ENCODE peak calls at places on chromosomes 6 and 20, in eight cellular contexts. D, W, C, X, Q, G, R and Y are unnamed samples.

GRCh38 chr20:34495928-34496327 is 20.3 kb upstream of the DYNLRB1 start:
- DNase-seq in X (no peak), R (no peak), W (no peak), D (no peak), Q (no peak), G (no peak), C (no peak), Y (no peak)

GRCh38 chr6:139534472-139535115 is 160.1 kb upstream of the CITED2 start:
- DNase-seq in G (no peak), R (peak), D (no peak), W (no peak), Q (no peak), C (no peak), X (no peak), Y (no peak)

GRCh38 chr6:26258199-26258977 is 106.6 kb upstream of the BTN3A2 start:
- DNase-seq in G (no peak), R (no peak), W (no peak), Q (no peak), C (no peak), X (no peak), D (no peak), Y (no peak)

GRCh38 chr20:46209930-46210671 is 92.0 kb downstream of the CD40 start:
- DNase-seq in D (no peak), G (no peak), W (no peak), C (peak), Q (no peak), R (peak), X (no peak), Y (no peak)

GRCh38 chr20:3000852-3001523 is 42.4 kb upstream of the GNRH2 start:
- DNase-seq in C (no peak), X (no peak), R (no peak), Q (peak), G (no peak), W (no peak), D (no peak), Y (no peak)

GRCh38 chr6:109705258-109705657 is 14.2 kb downstream of the FIG4 start:
- DNase-seq in X (peak), Q (peak), W (peak), R (peak), C (peak), D (peak), G (peak), Y (peak)

GRCh38 chr6:96015321-96015790 is 418 bp upstream of the FUT9 start:
- DNase-seq in D (no peak), W (peak), Q (no peak), G (peak), X (no peak), C (peak), R (peak), Y (no peak)

GRCh38 chr20:2386516-2387179 is 5.9 kb downstream of the TGM6 start:
- DNase-seq in G (no peak), W (no peak), C (peak), Q (no peak), X (no peak), R (no peak), D (no peak), Y (no peak)

GRCh38 chr6:10736721-10737120 is 10.9 kb upstream of the TMEM14B start:
- DNase-seq in Q (no peak), X (no peak), C (no peak), R (no peak), G (no peak), D (no peak), W (no peak), Y (no peak)

GRCh38 chr20:41375846-41376245 is 9.2 kb upstream of the EMILIN3 start:
- DNase-seq in C (no peak), W (no peak), D (no peak), Q (no peak), R (no peak), X (no peak), G (no peak), Y (no peak)

GRCh38 chr6:26657268-26657667 is 2.3 kb downstream of the ZNF322 start:
- DNase-seq in G (no peak), Q (no peak), X (no peak), D (no peak), C (no peak), W (no peak), R (no peak), Y (no peak)

GRCh38 chr6:126698732-126699240 is 358.9 kb downstream of the CENPW start:
- DNase-seq in W (no peak), C (no peak), Q (no peak), D (no peak), X (no peak), G (no peak), R (no peak), Y (no peak)

GRCh38 chr6:2999005-2999620 is 581 bp upstream of the NQO2 start:
- DNase-seq in G (no peak), W (peak), Q (peak), D (no peak), X (no peak), R (no peak), C (no peak), Y (no peak)

GRCh38 chr6:1860756-1861369 is 251.1 kb downstream of the FOXC1 start:
- DNase-seq in R (no peak), X (no peak), D (no peak), W (no peak), Q (no peak), G (no peak), C (no peak), Y (no peak)

GRCh38 chr6:32855467-32856174 is 1.6 kb downstream of the PSMB9 start:
- DNase-seq in Q (no peak), D (no peak), C (no peak), R (no peak), G (no peak), X (no peak), W (no peak), Y (no peak)

GRCh38 chr20:50462093-50462685 is 48.0 kb upstream of the PTPN1 start:
- DNase-seq in R (no peak), X (no peak), Q (no peak), G (no peak), W (no peak), D (no peak), C (no peak), Y (no peak)

GRCh38 chr20:24648481-24648880 is 179.1 kb downstream of the SYNDIG1 start:
- DNase-seq in Q (no peak), C (no peak), X (no peak), D (no peak), R (no peak), G (peak), W (no peak), Y (no peak)

GRCh38 chr6:116624036-116624805 is 7.9 kb downstream of the RSPH4A start:
- DNase-seq in C (no peak), G (no peak), Q (no peak), R (no peak), W (no peak), D (no peak), X (no peak), Y (no peak)

GRCh38 chr20:38392356-38392755 is 42.8 kb downstream of the SNHG17 start:
- DNase-seq in W (no peak), R (no peak), X (no peak), G (no peak), C (no peak), D (no peak), Q (no peak), Y (no peak)

GRCh38 chr20:8132632-8133587 is 844 bp downstream of the PLCB1 start:
- DNase-seq in Q (no peak), X (peak), R (peak), C (peak), G (peak), W (peak), D (peak), Y (peak)

GRCh38 chr20:32702706-32703425 is 29.1 kb upstream of the C20orf203 start:
- DNase-seq in D (no peak), W (no peak), Q (no peak), G (no peak), C (no peak), R (no peak), X (no peak), Y (no peak)

DNA sequence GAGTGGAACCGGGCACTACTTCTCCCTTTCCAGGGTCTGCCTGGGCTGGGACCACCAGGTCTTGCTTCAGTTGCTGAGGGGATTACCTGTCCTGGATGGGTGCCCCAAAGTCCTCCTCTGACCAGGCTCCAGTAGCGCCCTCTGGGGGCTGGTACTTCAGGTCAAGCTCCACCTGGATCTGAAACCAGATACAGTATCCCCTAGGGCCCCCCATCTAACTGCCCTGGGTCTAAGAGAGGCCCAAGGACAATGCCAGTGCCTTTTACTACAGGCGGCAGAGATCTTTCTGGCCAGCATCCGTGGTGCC is 11.2 kb upstream of the SPAG4 start:
- DNase-seq in W (peak), R (no peak), D (no peak), C (peak), X (no peak), G (peak), Q (no peak), Y (no peak)
- TF ChIP-seq CTCF in W (no peak), R (peak), D (no peak), C (peak), X (no peak), G (no peak), Q (peak), Y (no peak)

GRCh38 chr6:89371849-89372505 is 19.5 kb upstream of the UBE2J1 start:
- DNase-seq in R (peak), Q (no peak), X (peak), C (peak), W (peak), G (peak), D (peak), Y (peak)

GRCh38 chr6:89372506-89372901 is 20.0 kb upstream of the UBE2J1 start:
- DNase-seq in W (no peak), D (no peak), C (no peak), R (no peak), Q (no peak), X (no peak), G (no peak), Y (no peak)

GRCh38 chr6:89368107-89368506 is 15.6 kb upstream of the UBE2J1 start:
- DNase-seq in W (peak), C (peak), Q (no peak), R (peak), D (no peak), G (peak), X (peak), Y (peak)

GRCh38 chr6:89364586-89364985 is 12.1 kb upstream of the UBE2J1 start:
- DNase-seq in W (no peak), C (no peak), G (no peak), X (no peak), Q (no peak), R (no peak), D (no peak), Y (no peak)

DNA sequence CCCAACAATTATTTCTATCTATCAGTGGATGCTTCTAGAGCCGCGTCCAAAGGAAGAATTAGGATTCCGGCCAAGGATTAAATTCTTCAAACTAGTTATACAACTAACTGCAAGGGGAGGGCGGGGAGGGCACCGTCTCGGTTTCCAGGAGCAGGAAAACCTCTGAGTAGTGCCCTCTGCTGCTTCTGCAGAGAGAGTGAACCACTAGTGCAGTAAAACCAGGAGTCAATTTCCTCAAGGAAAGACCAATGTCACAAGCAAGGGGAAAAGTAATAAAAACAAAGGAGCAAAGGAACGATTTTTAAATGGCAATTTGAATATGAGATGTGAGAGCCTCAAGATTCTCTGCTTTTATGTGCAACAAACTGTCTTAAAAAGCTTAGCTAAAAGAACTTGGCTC is 16.5 kb upstream of the UBE2J1 start:
- DNase-seq in W (peak), R (peak), D (no peak), G (peak), Q (no peak), X (peak), C (no peak), Y (peak)
- TF ChIP-seq CTCF in W (no peak), R (peak), D (no peak), G (peak), Q (peak), X (peak), C (peak), Y (peak)

GRCh38 chr6:148830614-148831013 is 83.8 kb downstream of the UST start:
- DNase-seq in D (no peak), W (no peak), X (no peak), R (no peak), Q (no peak), G (no peak), C (no peak), Y (no peak)

GRCh38 chr6:148829415-148830101 is 82.7 kb downstream of the UST start:
- DNase-seq in G (no peak), W (no peak), C (no peak), D (no peak), Q (no peak), X (no peak), R (no peak), Y (no peak)

GRCh38 chr6:148828047-148828446 is 81.2 kb downstream of the UST start:
- DNase-seq in X (no peak), W (no peak), C (no peak), D (no peak), G (no peak), R (no peak), Q (no peak), Y (no peak)

GRCh38 chr6:148831064-148831463 is 84.2 kb downstream of the UST start:
- DNase-seq in R (no peak), X (no peak), Q (no peak), G (no peak), W (no peak), D (no peak), C (no peak), Y (no peak)

DNA sequence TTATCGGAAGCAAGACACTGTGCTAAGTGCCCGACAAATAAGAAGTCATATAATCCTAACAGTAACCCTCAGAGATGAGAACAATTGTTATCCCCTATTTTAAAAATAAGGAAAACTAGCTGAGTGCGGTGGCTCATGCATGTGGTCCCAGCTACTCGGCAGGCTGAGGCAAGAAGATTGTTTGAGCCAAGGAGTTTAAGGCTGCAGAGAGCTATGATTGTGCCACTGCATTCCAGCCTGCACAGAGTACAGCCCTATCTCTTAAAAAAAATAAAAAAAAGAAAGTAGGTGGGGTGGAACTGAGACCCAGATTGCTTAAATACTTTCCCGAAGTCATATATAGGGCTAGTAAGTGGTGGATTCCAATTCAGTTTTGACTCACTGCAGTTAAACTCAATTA is 84.7 kb downstream of the UST start:
- DNase-seq in C (no peak), Q (no peak), R (no peak), D (no peak), X (no peak), G (no peak), W (no peak), Y (no peak)
- TF ChIP-seq CTCF in C (no peak), Q (no peak), R (no peak), D (no peak), X (no peak), G (no peak), W (no peak), Y (no peak)

DNA sequence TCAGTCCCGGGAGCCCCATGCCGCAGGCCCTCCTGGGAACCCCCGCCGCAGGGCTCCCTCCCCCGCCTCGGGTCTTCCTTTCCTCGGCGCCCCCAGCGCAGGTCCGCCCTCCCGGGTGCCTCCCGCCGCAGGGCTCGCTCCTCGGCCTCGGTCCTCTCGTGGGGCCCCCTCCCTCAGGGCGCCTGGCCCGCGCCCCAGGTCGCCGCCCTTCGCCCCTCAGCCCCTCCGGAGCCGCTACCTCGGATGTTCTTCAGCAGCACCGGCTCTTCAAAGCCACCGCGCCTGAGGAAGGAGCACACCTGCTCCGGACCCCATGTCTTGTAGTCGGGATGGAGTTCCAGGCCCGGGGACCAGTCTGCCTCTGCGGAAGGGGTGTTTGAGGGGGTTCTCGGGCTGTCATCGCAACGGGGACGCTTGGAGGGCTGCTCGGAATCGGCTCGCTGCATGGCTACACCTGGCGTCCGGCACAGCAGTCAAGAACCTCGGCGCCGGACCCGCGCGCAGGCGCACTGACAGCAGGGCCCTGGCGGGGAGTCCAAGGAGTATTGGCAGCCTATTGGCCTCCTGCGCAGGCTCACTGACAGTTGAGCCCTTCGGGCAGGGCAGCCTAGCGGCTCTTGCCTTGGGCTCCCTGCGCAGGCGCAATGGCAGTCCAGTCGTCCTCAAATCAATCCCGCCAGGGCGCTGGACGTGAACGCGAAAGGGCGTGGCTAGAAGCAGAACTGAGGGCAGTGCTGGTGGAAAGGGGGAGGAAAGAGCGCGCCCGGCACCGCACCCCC is at the start of gene SAMHD1:
- DNase-seq in G (peak), C (peak), Q (peak), R (peak), W (peak), X (peak), D (peak), Y (peak)
- TF ChIP-seq CTCF in G (no peak), C (no peak), Q (no peak), R (peak), W (no peak), X (peak), D (no peak), Y (peak)

DNA sequence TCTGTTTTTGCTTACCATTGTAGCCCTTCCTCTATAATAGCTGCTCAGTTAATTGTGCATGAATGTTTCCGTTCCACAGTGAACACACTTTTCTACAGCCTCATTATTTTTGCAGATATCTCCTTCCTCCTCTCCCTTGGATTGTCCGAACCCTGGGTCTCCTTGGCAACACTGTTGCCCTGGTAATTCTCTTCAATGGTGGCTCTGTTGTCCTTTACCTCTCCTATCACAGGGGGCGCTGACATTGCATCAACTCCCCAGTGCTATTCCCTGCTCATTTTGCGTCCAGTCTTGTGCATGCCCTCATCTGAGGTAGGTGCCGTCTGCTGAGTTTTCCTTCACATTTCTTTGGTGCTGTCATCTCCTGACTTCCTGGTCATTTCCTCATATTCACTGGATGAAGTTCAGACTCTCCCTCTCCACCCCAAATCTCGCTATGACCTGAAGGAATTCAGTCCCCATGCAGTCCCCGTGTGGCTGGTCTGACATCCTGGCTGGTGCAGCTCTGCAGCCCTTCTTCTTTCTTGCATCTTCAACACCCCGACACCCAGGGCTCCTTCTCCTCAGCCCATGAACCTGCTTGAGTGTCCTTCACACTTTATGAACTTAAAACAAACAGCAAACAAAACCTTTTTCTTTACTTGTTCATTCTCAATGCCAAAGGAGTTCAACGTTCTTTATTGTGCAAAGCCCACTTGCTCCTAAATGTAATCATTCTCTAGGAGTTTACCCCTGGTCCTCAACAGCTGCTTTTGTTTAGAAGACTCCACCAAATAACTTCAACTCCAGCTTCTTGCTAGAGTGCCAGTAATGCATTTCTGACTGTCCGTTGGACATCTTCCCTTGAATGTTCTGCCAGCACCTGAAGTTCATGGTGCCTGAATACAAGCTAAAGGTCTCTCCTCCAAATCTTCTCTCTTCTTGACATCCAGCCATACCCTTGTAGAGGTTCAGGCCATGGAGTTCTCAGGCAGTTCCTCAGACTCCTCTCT is 21.3 kb downstream of the PHACTR2 start:
- DNase-seq in W (no peak), X (no peak), D (no peak), G (no peak), C (no peak), Q (no peak), R (no peak), Y (no peak)
- TF ChIP-seq CTCF in W (no peak), X (no peak), D (no peak), G (no peak), C (no peak), Q (no peak), R (no peak), Y (no peak)

GRCh38 chr6:5036309-5036708 is 32.5 kb upstream of the RPP40 start:
- DNase-seq in X (no peak), Q (no peak), G (no peak), C (peak), D (no peak), R (no peak), W (peak), Y (no peak)
- TF ChIP-seq CTCF in X (no peak), Q (no peak), G (no peak), C (no peak), D (no peak), R (no peak), W (no peak), Y (no peak)

GRCh38 chr6:168370310-168370991 is 50.9 kb upstream of the DACT2 start:
- DNase-seq in W (peak), Q (no peak), C (peak), R (peak), X (peak), D (peak), G (peak), Y (peak)
- TF ChIP-seq CTCF in W (peak), Q (peak), C (peak), R (peak), X (peak), D (peak), G (peak), Y (peak)